ENCODE peak calls at places on chromosomes 12 and 14, in eight cellular contexts. One of them, this sample, is unnamed.

GRCh38 chr12:92394895-92395294 is 249.2 kb upstream of the BTG1 start:
- DNase-seq in WTC11: no peak
- DNase-seq in colonic mucosa: no peak
- DNase-seq in CD8-positive, alpha-beta T cell: no peak
- DNase-seq in stomach: no peak
- DNase-seq in AG10803: no peak
- DNase-seq in tibial artery: no peak
- DNase-seq in pancreas: no peak
- DNase-seq in this sample: no peak

GRCh38 chr12:115661103-115661502 is 616.4 kb downstream of the MED13L start:
- DNase-seq in WTC11: no peak
- DNase-seq in colonic mucosa: no peak
- DNase-seq in CD8-positive, alpha-beta T cell: no peak
- DNase-seq in stomach: peak; percentile 29
- DNase-seq in AG10803: peak; percentile 65
- DNase-seq in tibial artery: no peak
- DNase-seq in pancreas: no peak
- DNase-seq in this sample: no peak

GRCh38 chr12:83389237-83389996 is 702.7 kb downstream of the TMTC2 start:
- DNase-seq in WTC11: peak; percentile 63
- DNase-seq in colonic mucosa: peak; percentile 24
- DNase-seq in CD8-positive, alpha-beta T cell: no peak
- DNase-seq in stomach: no peak
- DNase-seq in AG10803: no peak
- DNase-seq in tibial artery: no peak
- DNase-seq in pancreas: peak; percentile 58
- DNase-seq in this sample: no peak

GRCh38 chr12:1852076-1852475 is 31.7 kb downstream of the LRTM2 start:
- DNase-seq in WTC11: no peak
- DNase-seq in colonic mucosa: no peak
- DNase-seq in CD8-positive, alpha-beta T cell: no peak
- DNase-seq in stomach: no peak
- DNase-seq in AG10803: no peak
- DNase-seq in tibial artery: no peak
- DNase-seq in pancreas: no peak
- DNase-seq in this sample: no peak

GRCh38 chr14:64878775-64879634 is 702 bp downstream of the SPTB start:
- DNase-seq in WTC11: peak; percentile 41
- DNase-seq in colonic mucosa: peak; percentile 20
- DNase-seq in CD8-positive, alpha-beta T cell: peak; percentile 5
- DNase-seq in stomach: no peak
- DNase-seq in AG10803: no peak
- DNase-seq in tibial artery: no peak
- DNase-seq in pancreas: peak; percentile 75
- DNase-seq in this sample: no peak

GRCh38 chr12:70606001-70606400 is 31.2 kb downstream of the PTPRB start:
- DNase-seq in WTC11: no peak
- DNase-seq in colonic mucosa: no peak
- DNase-seq in CD8-positive, alpha-beta T cell: no peak
- DNase-seq in stomach: no peak
- DNase-seq in AG10803: no peak
- DNase-seq in tibial artery: no peak
- DNase-seq in pancreas: no peak
- DNase-seq in this sample: no peak

GRCh38 chr12:70583251-70583650 is 54.0 kb downstream of the PTPRB start:
- DNase-seq in WTC11: no peak
- DNase-seq in colonic mucosa: no peak
- DNase-seq in CD8-positive, alpha-beta T cell: no peak
- DNase-seq in stomach: no peak
- DNase-seq in AG10803: no peak
- DNase-seq in tibial artery: no peak
- DNase-seq in pancreas: no peak
- DNase-seq in this sample: no peak

GRCh38 chr12:562634-563033 is 100.6 kb downstream of the NINJ2 start:
- DNase-seq in WTC11: no peak
- DNase-seq in colonic mucosa: no peak
- DNase-seq in CD8-positive, alpha-beta T cell: no peak
- DNase-seq in stomach: no peak
- DNase-seq in AG10803: no peak
- DNase-seq in tibial artery: no peak
- DNase-seq in pancreas: no peak
- DNase-seq in this sample: no peak

GRCh38 chr14:23141706-23142467 is 22.8 kb upstream of the CEBPE start:
- DNase-seq in WTC11: no peak
- DNase-seq in colonic mucosa: no peak
- DNase-seq in CD8-positive, alpha-beta T cell: no peak
- DNase-seq in stomach: peak; percentile 79
- DNase-seq in AG10803: peak; percentile 88
- DNase-seq in tibial artery: peak; percentile 77
- DNase-seq in pancreas: no peak
- DNase-seq in this sample: peak; percentile 57

GRCh38 chr14:102557434-102558226 is 34.8 kb upstream of the RCOR1 start:
- DNase-seq in WTC11: no peak
- DNase-seq in colonic mucosa: no peak
- DNase-seq in CD8-positive, alpha-beta T cell: no peak
- DNase-seq in stomach: no peak
- DNase-seq in AG10803: no peak
- DNase-seq in tibial artery: no peak
- DNase-seq in pancreas: no peak
- DNase-seq in this sample: no peak

GRCh38 chr12:89345376-89345775 is 6.9 kb downstream of the DUSP6 start:
- DNase-seq in WTC11: no peak
- DNase-seq in colonic mucosa: no peak
- DNase-seq in CD8-positive, alpha-beta T cell: no peak
- DNase-seq in stomach: no peak
- DNase-seq in AG10803: no peak
- DNase-seq in tibial artery: no peak
- DNase-seq in pancreas: no peak
- DNase-seq in this sample: no peak

GRCh38 chr14:54399560-54399959 is 2.8 kb downstream of the CDKN3 start:
- DNase-seq in WTC11: no peak
- DNase-seq in colonic mucosa: no peak
- DNase-seq in CD8-positive, alpha-beta T cell: no peak
- DNase-seq in stomach: no peak
- DNase-seq in AG10803: no peak
- DNase-seq in tibial artery: no peak
- DNase-seq in pancreas: no peak
- DNase-seq in this sample: no peak

GRCh38 chr12:82708507-82708906 is 21.8 kb downstream of the TMTC2 start:
- DNase-seq in WTC11: peak; percentile 30
- DNase-seq in colonic mucosa: no peak
- DNase-seq in CD8-positive, alpha-beta T cell: no peak
- DNase-seq in stomach: no peak
- DNase-seq in AG10803: peak; percentile 13
- DNase-seq in tibial artery: no peak
- DNase-seq in pancreas: no peak
- DNase-seq in this sample: no peak

DNA sequence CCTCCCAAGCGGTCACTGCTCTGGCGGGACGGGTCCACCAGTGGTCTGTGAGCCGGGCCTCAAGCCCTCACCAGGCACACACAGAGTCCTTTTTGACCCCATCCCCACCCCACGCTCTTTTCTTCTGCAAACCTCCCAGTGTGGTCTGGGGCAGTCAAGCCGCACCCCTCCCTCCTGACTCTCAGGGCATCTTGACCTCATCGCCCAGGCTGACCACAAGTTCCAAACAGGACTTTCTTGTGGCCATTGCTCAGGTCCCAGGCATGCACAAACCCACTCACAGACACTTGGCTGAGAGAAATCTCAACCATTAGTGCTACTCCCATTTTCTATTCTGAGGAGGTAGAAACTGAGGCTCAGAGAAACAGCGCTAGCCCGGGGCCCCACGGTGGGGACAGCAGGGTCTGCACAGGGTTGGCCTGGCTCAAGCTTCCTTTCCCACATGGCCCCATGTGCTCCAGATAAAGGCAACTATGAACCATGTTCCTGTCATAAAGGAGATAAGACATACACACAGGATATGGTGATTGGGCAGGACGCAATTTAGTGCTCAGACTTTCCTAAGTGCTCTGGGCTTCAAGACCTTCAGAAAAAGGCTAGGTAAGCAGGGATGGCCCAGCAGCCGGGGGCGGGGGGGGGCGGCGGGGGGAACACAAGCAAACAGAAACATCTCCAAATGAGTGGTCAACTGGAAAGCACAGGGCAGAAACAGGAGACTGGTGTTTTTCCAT is 69.6 kb downstream of the ITPK1 start:
- DNase-seq in WTC11: no peak
- DNase-seq in colonic mucosa: peak; percentile 61
- DNase-seq in CD8-positive, alpha-beta T cell: no peak
- DNase-seq in stomach: no peak
- DNase-seq in AG10803: peak; percentile 74
- DNase-seq in tibial artery: no peak
- DNase-seq in pancreas: peak; percentile 52
- DNase-seq in this sample: peak; percentile 24
- TF ChIP-seq CTCF in WTC11: no peak
- TF ChIP-seq CTCF in colonic mucosa: no peak
- TF ChIP-seq CTCF in CD8-positive, alpha-beta T cell: no peak
- TF ChIP-seq CTCF in stomach: no peak
- TF ChIP-seq CTCF in AG10803: no peak
- TF ChIP-seq CTCF in tibial artery: no peak
- TF ChIP-seq CTCF in pancreas: no peak
- TF ChIP-seq CTCF in this sample: no peak

GRCh38 chr14:92380582-92380981 is 57.6 kb downstream of the SLC24A4 start:
- DNase-seq in WTC11: no peak
- DNase-seq in colonic mucosa: no peak
- DNase-seq in CD8-positive, alpha-beta T cell: no peak
- DNase-seq in stomach: no peak
- DNase-seq in AG10803: no peak
- DNase-seq in tibial artery: no peak
- DNase-seq in pancreas: no peak
- DNase-seq in this sample: no peak

GRCh38 chr14:92380131-92380530 is 57.2 kb downstream of the SLC24A4 start:
- DNase-seq in WTC11: no peak
- DNase-seq in colonic mucosa: no peak
- DNase-seq in CD8-positive, alpha-beta T cell: no peak
- DNase-seq in stomach: no peak
- DNase-seq in AG10803: no peak
- DNase-seq in tibial artery: no peak
- DNase-seq in pancreas: no peak
- DNase-seq in this sample: no peak

GRCh38 chr14:92384461-92385133 is 61.6 kb downstream of the SLC24A4 start:
- DNase-seq in WTC11: no peak
- DNase-seq in colonic mucosa: no peak
- DNase-seq in CD8-positive, alpha-beta T cell: no peak
- DNase-seq in stomach: no peak
- DNase-seq in AG10803: no peak
- DNase-seq in tibial artery: no peak
- DNase-seq in pancreas: no peak
- DNase-seq in this sample: no peak

GRCh38 chr14:92385561-92385960 is 62.6 kb downstream of the SLC24A4 start:
- DNase-seq in WTC11: no peak
- DNase-seq in colonic mucosa: no peak
- DNase-seq in CD8-positive, alpha-beta T cell: no peak
- DNase-seq in stomach: no peak
- DNase-seq in AG10803: no peak
- DNase-seq in tibial artery: no peak
- DNase-seq in pancreas: no peak
- DNase-seq in this sample: no peak

DNA sequence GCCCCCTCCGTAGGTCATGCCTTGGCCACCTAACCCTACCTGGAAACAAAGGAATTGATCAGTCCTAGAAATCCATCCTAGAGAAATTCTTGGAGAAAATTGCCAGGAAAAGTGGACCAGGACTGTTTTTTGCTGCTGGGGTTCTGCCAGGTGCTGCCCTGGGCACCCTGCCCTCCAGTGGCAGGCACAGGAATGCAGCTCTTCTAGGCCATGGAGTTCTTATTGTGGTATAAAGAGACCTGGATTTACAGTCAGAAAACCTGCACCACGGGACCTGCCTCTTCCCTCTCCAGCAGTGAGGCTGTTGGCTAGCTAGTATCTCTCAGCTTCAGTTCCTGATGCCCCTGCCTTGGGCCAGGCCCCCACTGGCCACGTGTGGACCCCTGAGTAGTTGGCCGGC is 59.7 kb downstream of the SLC24A4 start:
- DNase-seq in WTC11: no peak
- DNase-seq in colonic mucosa: no peak
- DNase-seq in CD8-positive, alpha-beta T cell: no peak
- DNase-seq in stomach: no peak
- DNase-seq in AG10803: no peak
- DNase-seq in tibial artery: no peak
- DNase-seq in pancreas: no peak
- DNase-seq in this sample: no peak
- TF ChIP-seq CTCF in WTC11: no peak
- TF ChIP-seq CTCF in colonic mucosa: no peak
- TF ChIP-seq CTCF in CD8-positive, alpha-beta T cell: no peak
- TF ChIP-seq CTCF in stomach: no peak
- TF ChIP-seq CTCF in AG10803: peak; percentile 43
- TF ChIP-seq CTCF in tibial artery: no peak
- TF ChIP-seq CTCF in pancreas: no peak
- TF ChIP-seq CTCF in this sample: peak; percentile 35

GRCh38 chr12:51217133-51217967 is 512 bp downstream of the POU6F1 start:
- DNase-seq in WTC11: peak; percentile 70
- DNase-seq in colonic mucosa: peak; percentile 52
- DNase-seq in CD8-positive, alpha-beta T cell: peak; percentile 60
- DNase-seq in stomach: peak; percentile 57
- DNase-seq in AG10803: no peak
- DNase-seq in tibial artery: peak; percentile 58
- DNase-seq in pancreas: peak; percentile 85
- DNase-seq in this sample: no peak
- TF ChIP-seq CTCF in WTC11: no peak
- TF ChIP-seq CTCF in colonic mucosa: no peak
- TF ChIP-seq CTCF in CD8-positive, alpha-beta T cell: no peak
- TF ChIP-seq CTCF in stomach: no peak
- TF ChIP-seq CTCF in AG10803: peak; percentile 28
- TF ChIP-seq CTCF in tibial artery: peak; percentile 11
- TF ChIP-seq CTCF in pancreas: no peak
- TF ChIP-seq CTCF in this sample: peak; percentile 35

DNA sequence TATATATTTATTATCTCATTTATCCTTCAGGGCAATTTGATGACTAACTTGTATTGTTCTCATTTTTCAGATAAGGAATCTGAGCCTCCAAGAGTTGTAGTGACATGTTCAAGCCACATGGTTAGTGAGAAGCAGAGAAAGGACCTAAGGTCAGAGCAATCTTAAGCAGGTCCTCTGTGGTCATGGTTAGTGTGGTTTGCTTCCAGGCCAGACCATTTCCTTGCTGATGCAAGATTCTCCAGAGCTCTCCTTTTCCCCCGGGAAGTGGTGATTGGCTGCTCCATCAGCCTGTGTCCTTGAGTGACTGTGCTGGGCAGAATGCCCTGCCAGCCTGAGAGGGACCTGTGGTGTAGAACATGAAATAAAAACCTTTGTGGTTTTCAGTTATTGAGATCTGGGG is 141.3 kb downstream of the KTN1 start:
- DNase-seq in WTC11: no peak
- DNase-seq in colonic mucosa: no peak
- DNase-seq in CD8-positive, alpha-beta T cell: no peak
- DNase-seq in stomach: no peak
- DNase-seq in AG10803: peak; percentile 93
- DNase-seq in tibial artery: no peak
- DNase-seq in pancreas: no peak
- DNase-seq in this sample: peak; percentile 76
- TF ChIP-seq CTCF in WTC11: no peak
- TF ChIP-seq CTCF in colonic mucosa: no peak
- TF ChIP-seq CTCF in CD8-positive, alpha-beta T cell: no peak
- TF ChIP-seq CTCF in stomach: no peak
- TF ChIP-seq CTCF in AG10803: no peak
- TF ChIP-seq CTCF in tibial artery: no peak
- TF ChIP-seq CTCF in pancreas: no peak
- TF ChIP-seq CTCF in this sample: no peak

This sample was measured in AG09319.